ENCODE peak calls at places on chromosomes 5 and 9, in seven cellular contexts. H, J, V, F, K, S and I are unnamed samples.

GRCh38 chr5:177300236-177300880 is 3.2 kb downstream of the RAB24 start:
- DNase-seq in K (peak), H (peak), J (no peak), F (no peak), S (no peak), V (no peak), I (no peak)

GRCh38 chr5:130502702-130503101 is 598.4 kb downstream of the CHSY3 start:
- DNase-seq in H (no peak), S (no peak), V (no peak), F (no peak), K (no peak), J (no peak), I (no peak)

GRCh38 chr5:33936004-33936380 is 194 bp upstream of the RXFP3 start:
- DNase-seq in K (no peak), H (peak), J (no peak), F (no peak), S (peak), V (peak), I (no peak)

GRCh38 chr9:109918359-109919163 is 138.6 kb downstream of the PALM2AKAP2 start:
- DNase-seq in J (no peak), F (no peak), S (no peak), H (no peak), V (no peak), K (peak), I (no peak)

GRCh38 chr9:137320555-137321384 is 18.7 kb upstream of the NRARP start:
- DNase-seq in J (no peak), H (peak), S (peak), F (no peak), K (no peak), V (peak), I (no peak)

GRCh38 chr9:104831681-104832080 is 67.8 kb downstream of the NIPSNAP3B start:
- DNase-seq in F (no peak), J (no peak), H (no peak), S (no peak), V (no peak), K (no peak), I (no peak)

GRCh38 chr9:137218754-137219271 is 3.2 kb downstream of the RNF208 start:
- DNase-seq in V (no peak), K (no peak), S (no peak), J (peak), H (peak), F (no peak), I (no peak)

GRCh38 chr5:150783422-150783928 is 4.9 kb downstream of the SMIM3 start:
- DNase-seq in H (no peak), J (no peak), K (peak), F (peak), S (no peak), V (no peak), I (no peak)

GRCh38 chr9:27248702-27249101 is 48.2 kb downstream of the EQTN start:
- DNase-seq in J (no peak), S (no peak), H (no peak), K (no peak), F (no peak), V (no peak), I (no peak)

GRCh38 chr5:57911466-57911865 is 428.9 kb upstream of the ACTBL2 start:
- DNase-seq in V (no peak), F (no peak), H (no peak), J (no peak), S (no peak), K (no peak), I (no peak)

GRCh38 chr5:40570408-40571129 is 109.1 kb upstream of the PTGER4 start:
- DNase-seq in K (peak), H (no peak), J (no peak), V (no peak), F (no peak), S (no peak), I (peak)

GRCh38 chr9:91642771-91643170 is 219.1 kb upstream of the NFIL3 start:
- DNase-seq in J (no peak), K (no peak), S (no peak), V (no peak), F (no peak), H (no peak), I (no peak)

GRCh38 chr5:5409151-5409810 is 13.2 kb upstream of the ICE1 start:
- DNase-seq in V (no peak), H (no peak), S (peak), F (no peak), K (no peak), J (no peak), I (no peak)

GRCh38 chr9:121326130-121326838 is 43.8 kb downstream of the STOM start:
- DNase-seq in F (no peak), J (no peak), H (no peak), V (no peak), S (no peak), K (no peak), I (no peak)

GRCh38 chr5:141940695-141941271 is 17.1 kb downstream of the DELE1 start:
- DNase-seq in F (no peak), S (no peak), H (peak), V (no peak), K (no peak), J (no peak), I (no peak)

GRCh38 chr9:99075246-99075912 is 29.5 kb upstream of the TGFBR1 start:
- DNase-seq in V (no peak), K (no peak), S (no peak), F (no peak), J (no peak), H (peak), I (no peak)

GRCh38 chr5:9698125-9698848 is 68.1 kb upstream of the TAS2R1 start:
- DNase-seq in H (no peak), J (no peak), V (no peak), S (no peak), F (no peak), K (no peak), I (no peak)

GRCh38 chr9:79277916-79278447 is 293.8 kb upstream of the TLE4 start:
- DNase-seq in K (no peak), F (no peak), V (no peak), H (no peak), J (no peak), S (no peak), I (no peak)

GRCh38 chr5:137431051-137431450 is 68.1 kb downstream of the SPOCK1 start:
- DNase-seq in S (no peak), V (no peak), F (no peak), J (no peak), H (no peak), K (no peak), I (no peak)

GRCh38 chr5:65774346-65774745 is 52.3 kb downstream of the NLN start:
- DNase-seq in J (no peak), F (no peak), S (no peak), K (no peak), V (no peak), H (no peak), I (no peak)

GRCh38 chr5:107670028-107670926 is 460 bp downstream of the EFNA5 start:
- DNase-seq in F (no peak), V (peak), S (peak), K (no peak), J (no peak), H (no peak), I (no peak)

GRCh38 chr9:114504341-114505186 is 709 bp downstream of the WHRN start:
- DNase-seq in K (no peak), F (peak), J (no peak), H (peak), V (peak), S (peak), I (no peak)

DNA sequence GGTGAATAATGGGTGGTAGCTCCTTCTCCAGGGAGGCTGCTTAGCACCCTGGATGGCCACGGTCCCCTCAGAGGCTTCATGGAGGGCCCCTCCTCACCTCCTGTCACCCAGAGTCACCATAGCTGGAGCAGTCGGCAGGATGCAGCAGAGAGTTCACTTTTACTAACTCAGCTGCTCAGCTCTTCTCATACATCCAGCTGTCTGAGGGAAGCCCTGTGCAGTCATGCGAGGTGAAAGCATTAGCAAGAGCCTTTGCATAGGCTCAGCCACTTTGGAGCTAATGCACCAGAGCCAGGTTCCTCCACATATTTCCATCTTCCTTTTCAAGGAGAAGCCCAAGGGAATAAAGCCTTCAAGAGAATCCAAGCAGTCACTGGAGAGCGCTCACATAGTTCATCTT is 499.2 kb downstream of the BNC2 start:
- DNase-seq in J (no peak), H (no peak), S (no peak), V (no peak), K (no peak), F (no peak), I (no peak)
- TF ChIP-seq SIN3A in J (no peak), H (no peak), S (no peak), V (no peak), K (no peak), F (no peak), I (no peak)

GRCh38 chr5:32020271-32020670 is 153.8 kb downstream of the GOLPH3 start:
- DNase-seq in F (no peak), H (no peak), J (no peak), K (peak), S (no peak), V (no peak), I (no peak)
- H3K4me3 ChIP-seq in F (no peak), H (no peak), J (no peak), K (peak), S (no peak), V (no peak), I (no peak)

DNA sequence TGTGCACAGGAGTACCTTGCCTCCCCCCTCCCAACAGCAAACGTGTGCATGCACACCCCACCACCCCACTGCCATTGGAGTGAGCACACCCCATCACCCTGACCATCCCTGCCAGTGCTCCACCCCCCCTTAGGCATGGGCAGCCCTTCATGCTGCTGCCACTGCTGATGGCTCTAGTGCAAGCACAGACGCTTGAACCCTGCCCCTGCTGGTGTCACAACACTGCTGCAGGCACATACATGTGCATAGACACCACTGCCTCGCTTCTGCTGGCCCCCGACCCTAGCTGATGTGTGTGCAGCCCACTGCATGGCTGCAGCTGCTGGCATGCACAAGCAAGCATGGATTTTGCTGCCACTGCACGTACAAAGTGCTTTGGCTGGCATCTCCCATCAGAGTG is 16.0 kb upstream of the RGS7BP start:
- DNase-seq in H (no peak), V (no peak), J (no peak), F (no peak), K (no peak), S (no peak), I (no peak)
- TF ChIP-seq SIN3A in H (no peak), V (no peak), J (no peak), F (no peak), K (no peak), S (no peak), I (no peak)

DNA sequence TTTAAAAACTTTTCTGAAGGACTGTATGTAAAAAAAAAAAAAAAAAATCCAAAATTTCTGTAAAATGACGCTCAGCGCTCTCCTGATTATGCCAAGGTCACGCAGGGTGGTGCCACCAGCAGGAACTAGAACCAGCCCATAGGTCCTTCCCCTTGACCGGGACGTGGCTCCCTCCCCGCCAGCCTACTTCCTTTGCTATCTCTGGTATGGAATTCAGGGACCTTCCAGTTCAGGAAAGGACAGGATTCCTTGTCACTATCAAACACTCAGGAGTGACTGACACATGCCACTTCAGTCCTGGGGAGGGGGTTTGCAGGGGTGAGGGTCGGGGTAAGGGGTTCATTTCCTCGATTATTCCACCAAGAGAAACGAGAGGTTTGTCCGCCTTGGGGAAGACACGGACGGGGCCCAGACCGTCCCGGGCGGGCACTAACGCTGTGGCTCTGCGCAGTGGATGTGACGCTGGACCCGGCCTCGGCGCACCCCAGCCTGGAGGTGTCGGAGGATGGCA is 18.8 kb downstream of the BTNL9 start:
- DNase-seq in V (no peak), S (no peak), J (no peak), K (no peak), F (no peak), H (no peak), I (no peak)
- H3K4me3 ChIP-seq in V (no peak), S (peak), J (no peak), K (no peak), F (no peak), H (no peak), I (no peak)

DNA sequence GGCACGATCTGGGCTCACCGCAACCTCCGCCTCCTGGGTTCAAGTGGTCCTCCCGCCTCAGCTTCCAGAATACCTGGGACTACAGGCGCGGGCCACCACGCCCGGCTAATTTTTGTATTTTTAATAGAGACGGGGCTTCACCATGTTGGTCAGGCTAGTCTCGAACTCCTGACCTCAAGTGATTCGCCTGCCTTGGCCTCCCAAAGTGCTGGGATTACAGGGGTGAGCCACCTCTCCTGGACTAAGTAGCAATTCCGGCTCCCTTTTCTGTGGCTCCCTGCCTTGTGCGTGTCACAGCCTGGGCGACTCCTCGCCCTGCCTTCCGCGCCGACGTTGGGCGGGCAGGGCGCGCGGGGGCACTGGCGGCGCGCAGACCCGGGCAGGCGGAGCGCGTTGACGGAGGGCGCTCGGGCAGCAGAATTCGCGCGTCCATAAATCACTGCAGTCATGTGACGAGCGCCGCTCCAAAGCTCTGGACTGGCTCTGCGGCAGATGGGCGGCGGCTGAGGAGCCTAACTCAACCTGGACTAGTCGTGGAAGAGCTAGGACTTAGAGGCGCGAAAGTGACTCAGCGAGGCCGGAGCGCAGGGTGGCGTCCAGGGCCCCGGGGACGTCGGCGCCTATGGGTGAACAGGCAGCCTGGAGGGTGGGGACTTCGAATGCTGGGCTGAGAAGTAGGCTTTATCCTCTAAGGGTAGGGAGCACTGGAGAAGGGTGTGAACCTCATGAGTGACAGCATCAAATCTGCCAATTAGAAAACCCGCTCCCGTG is 1.4 kb upstream of the CIZ1 start:
- DNase-seq in H (peak), S (no peak), K (no peak), F (peak), V (peak), J (no peak), I (peak)
- TF ChIP-seq SIN3A in H (no peak), S (no peak), K (no peak), F (no peak), V (peak), J (no peak), I (no peak)

GRCh38 chr5:78649816-78650561 is 1.4 kb upstream of the LHFPL2 start:
- DNase-seq in J (peak), F (no peak), V (no peak), H (no peak), S (peak), K (no peak), I (no peak)
- H3K4me3 ChIP-seq in J (peak), F (no peak), V (no peak), H (no peak), S (no peak), K (no peak), I (no peak)

GRCh38 chr9:81832571-81833285 is 95.5 kb upstream of the SPATA31D4 start:
- DNase-seq in V (no peak), F (no peak), K (no peak), S (no peak), H (no peak), J (no peak), I (no peak)
- TF ChIP-seq SIN3A in V (no peak), F (no peak), K (no peak), S (no peak), H (no peak), J (no peak), I (no peak)

GRCh38 chr5:160418561-160419457 is at the start of gene SLU7:
- DNase-seq in K (peak), J (peak), F (peak), H (peak), V (peak), S (peak), I (peak)

GRCh38 chr5:160419458-160420330 is 813 bp upstream of the SLU7 start:
- DNase-seq in K (no peak), H (peak), V (no peak), S (no peak), F (no peak), J (no peak), I (peak)

GRCh38 chr5:160420331-160420610 is 1.4 kb upstream of the PTTG1 start:
- DNase-seq in S (no peak), V (no peak), F (no peak), H (no peak), K (no peak), J (no peak), I (peak)

GRCh38 chr5:160421625-160422258 is at the start of gene PTTG1:
- DNase-seq in K (peak), V (peak), S (peak), J (peak), F (peak), H (peak), I (peak)

DNA sequence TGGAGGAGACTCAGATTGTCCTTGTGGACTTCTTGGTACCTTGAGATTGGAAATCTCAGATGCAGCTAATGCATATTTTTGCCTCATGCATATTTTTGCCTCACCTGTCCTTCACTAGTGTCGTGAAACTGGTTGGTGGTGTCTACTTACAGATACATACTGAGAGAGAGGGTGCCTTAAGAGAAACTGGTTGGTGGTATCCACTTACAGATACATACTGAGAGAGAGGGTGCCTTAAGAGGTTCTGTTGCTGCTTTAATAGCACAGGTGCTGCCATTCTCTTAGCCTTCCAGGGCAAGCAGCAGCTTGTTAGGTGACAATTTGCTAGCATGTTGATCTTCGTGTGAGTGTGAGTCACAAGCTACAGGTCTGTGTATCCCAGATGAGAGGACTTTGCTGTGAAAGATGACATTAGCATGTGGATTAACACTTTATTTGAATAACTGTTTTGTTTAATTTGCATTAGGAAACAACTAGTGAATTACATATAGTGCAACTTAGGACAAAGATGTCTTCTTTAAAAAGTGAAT is 1.4 kb downstream of the PTTG1 start:
- DNase-seq in J (no peak), V (no peak), F (no peak), K (no peak), S (no peak), H (no peak), I (no peak)
- H3K4me3 ChIP-seq in J (peak), V (peak), F (peak), K (peak), S (peak), H (peak), I (peak)